ENCODE peak calls at places on chromosomes 16 and 17, in eight cellular contexts. One of them, this sample, is unnamed.

GRCh38 chr17:62051053-62051452 is 14.0 kb downstream of the MED13 start:
- DNase-seq in PC-3: peak; percentile 84
- DNase-seq in thoracic aorta: no peak
- DNase-seq in cardiac muscle cell: no peak
- DNase-seq in fibroblast of the aortic adventitia: no peak
- DNase-seq in coronary artery: no peak
- DNase-seq in hepatocyte: no peak
- DNase-seq in foreskin fibroblast: no peak
- DNase-seq in this sample: no peak

GRCh38 chr17:21355586-21355985 is 20.6 kb upstream of the KCNJ12 start:
- DNase-seq in PC-3: no peak
- DNase-seq in thoracic aorta: no peak
- DNase-seq in cardiac muscle cell: no peak
- DNase-seq in fibroblast of the aortic adventitia: no peak
- DNase-seq in coronary artery: no peak
- DNase-seq in hepatocyte: no peak
- DNase-seq in foreskin fibroblast: no peak
- DNase-seq in this sample: no peak

GRCh38 chr16:89443727-89444084 is 46.7 kb downstream of the ANKRD11 start:
- DNase-seq in PC-3: no peak
- DNase-seq in thoracic aorta: no peak
- DNase-seq in cardiac muscle cell: no peak
- DNase-seq in fibroblast of the aortic adventitia: no peak
- DNase-seq in coronary artery: no peak
- DNase-seq in hepatocyte: no peak
- DNase-seq in foreskin fibroblast: no peak
- DNase-seq in this sample: no peak

GRCh38 chr17:68036304-68037147 is 991 bp downstream of the KPNA2 start:
- DNase-seq in PC-3: no peak
- DNase-seq in thoracic aorta: no peak
- DNase-seq in cardiac muscle cell: no peak
- DNase-seq in fibroblast of the aortic adventitia: peak; percentile 55
- DNase-seq in coronary artery: no peak
- DNase-seq in hepatocyte: no peak
- DNase-seq in foreskin fibroblast: peak; percentile 48
- DNase-seq in this sample: peak; percentile 18

GRCh38 chr17:59361386-59361785 is 29.9 kb downstream of the YPEL2 start:
- DNase-seq in PC-3: peak; percentile 62
- DNase-seq in thoracic aorta: no peak
- DNase-seq in cardiac muscle cell: no peak
- DNase-seq in fibroblast of the aortic adventitia: peak; percentile 94
- DNase-seq in coronary artery: no peak
- DNase-seq in hepatocyte: no peak
- DNase-seq in foreskin fibroblast: peak; percentile 93
- DNase-seq in this sample: peak; percentile 97

GRCh38 chr17:75638893-75639292 is 5.7 kb downstream of the SMIM5 start:
- DNase-seq in PC-3: no peak
- DNase-seq in thoracic aorta: no peak
- DNase-seq in cardiac muscle cell: no peak
- DNase-seq in fibroblast of the aortic adventitia: no peak
- DNase-seq in coronary artery: no peak
- DNase-seq in hepatocyte: no peak
- DNase-seq in foreskin fibroblast: no peak
- DNase-seq in this sample: no peak

GRCh38 chr17:83084214-83084613 is 4.8 kb downstream of the METRNL start:
- DNase-seq in PC-3: no peak
- DNase-seq in thoracic aorta: no peak
- DNase-seq in cardiac muscle cell: no peak
- DNase-seq in fibroblast of the aortic adventitia: no peak
- DNase-seq in coronary artery: no peak
- DNase-seq in hepatocyte: no peak
- DNase-seq in foreskin fibroblast: no peak
- DNase-seq in this sample: no peak

GRCh38 chr16:68235882-68236803 is at the start of gene ESRP2:
- DNase-seq in PC-3: peak; percentile 88
- DNase-seq in thoracic aorta: no peak
- DNase-seq in cardiac muscle cell: peak; percentile 43
- DNase-seq in fibroblast of the aortic adventitia: no peak
- DNase-seq in coronary artery: peak; percentile 80
- DNase-seq in hepatocyte: peak; percentile 95
- DNase-seq in foreskin fibroblast: no peak
- DNase-seq in this sample: no peak

GRCh38 chr17:42775534-42776098 is 2.4 kb downstream of the VPS25 start:
- DNase-seq in PC-3: no peak
- DNase-seq in thoracic aorta: no peak
- DNase-seq in cardiac muscle cell: no peak
- DNase-seq in fibroblast of the aortic adventitia: peak; percentile 37
- DNase-seq in coronary artery: no peak
- DNase-seq in hepatocyte: no peak
- DNase-seq in foreskin fibroblast: no peak
- DNase-seq in this sample: peak; percentile 51

GRCh38 chr16:87012954-87013938 is 303.9 kb downstream of the C16orf95 start:
- DNase-seq in PC-3: no peak
- DNase-seq in thoracic aorta: no peak
- DNase-seq in cardiac muscle cell: peak; percentile 27
- DNase-seq in fibroblast of the aortic adventitia: no peak
- DNase-seq in coronary artery: no peak
- DNase-seq in hepatocyte: no peak
- DNase-seq in foreskin fibroblast: no peak
- DNase-seq in this sample: no peak

DNA sequence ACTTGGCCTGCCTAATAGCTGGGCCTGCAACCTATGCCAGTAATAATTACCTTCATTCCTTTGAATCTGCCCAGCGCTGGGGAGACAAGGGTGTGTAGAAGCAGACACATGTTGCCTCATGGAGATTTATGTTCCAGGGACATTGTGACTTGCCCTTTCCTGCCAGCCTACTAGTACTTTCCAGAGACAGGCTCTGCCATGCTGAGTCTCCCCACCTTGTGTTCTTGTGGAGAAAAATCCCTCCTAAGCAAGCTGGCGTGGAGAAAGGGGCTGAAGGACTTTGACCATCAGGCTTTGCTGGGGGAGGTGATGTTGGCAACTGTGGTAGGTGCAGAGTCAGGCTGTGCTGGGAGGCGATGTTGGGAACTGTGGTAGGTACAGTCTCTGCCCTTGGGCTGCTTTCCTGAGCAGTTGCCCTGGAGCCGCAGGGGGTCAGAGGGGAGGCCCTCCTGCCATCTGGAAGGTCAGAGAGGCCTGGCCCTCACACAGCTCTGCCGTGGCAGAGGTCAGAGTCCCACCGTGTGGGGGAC is 4.0 kb downstream of the KSR1 start:
- DNase-seq in PC-3: no peak
- DNase-seq in thoracic aorta: no peak
- DNase-seq in cardiac muscle cell: no peak
- DNase-seq in fibroblast of the aortic adventitia: no peak
- DNase-seq in coronary artery: no peak
- DNase-seq in hepatocyte: peak; percentile 30
- DNase-seq in foreskin fibroblast: no peak
- DNase-seq in this sample: no peak
- H3K4me3 ChIP-seq in PC-3: no peak overlapping the region
- H3K4me3 ChIP-seq in thoracic aorta: no peak overlapping the region
- H3K4me3 ChIP-seq in cardiac muscle cell: no peak overlapping the region
- H3K4me3 ChIP-seq in fibroblast of the aortic adventitia: no peak overlapping the region
- H3K4me3 ChIP-seq in coronary artery: no peak overlapping the region
- H3K4me3 ChIP-seq in hepatocyte: no peak overlapping the region
- H3K4me3 ChIP-seq in foreskin fibroblast: no peak overlapping the region
- H3K4me3 ChIP-seq in this sample: no peak overlapping the region

GRCh38 chr16:56195151-56195550 is 3.9 kb downstream of the GNAO1 start:
- DNase-seq in PC-3: peak; percentile 6
- DNase-seq in thoracic aorta: no peak
- DNase-seq in cardiac muscle cell: no peak
- DNase-seq in fibroblast of the aortic adventitia: no peak
- DNase-seq in coronary artery: no peak
- DNase-seq in hepatocyte: no peak
- DNase-seq in foreskin fibroblast: no peak
- DNase-seq in this sample: no peak

GRCh38 chr16:56191807-56192643 is 736 bp downstream of the GNAO1 start:
- DNase-seq in PC-3: no peak
- DNase-seq in thoracic aorta: no peak
- DNase-seq in cardiac muscle cell: no peak
- DNase-seq in fibroblast of the aortic adventitia: no peak
- DNase-seq in coronary artery: no peak
- DNase-seq in hepatocyte: peak; percentile 13
- DNase-seq in foreskin fibroblast: no peak
- DNase-seq in this sample: no peak

GRCh38 chr16:56192971-56193936 is 2.0 kb downstream of the GNAO1 start:
- DNase-seq in PC-3: no peak
- DNase-seq in thoracic aorta: no peak
- DNase-seq in cardiac muscle cell: peak; percentile 64
- DNase-seq in fibroblast of the aortic adventitia: no peak
- DNase-seq in coronary artery: no peak
- DNase-seq in hepatocyte: no peak
- DNase-seq in foreskin fibroblast: no peak
- DNase-seq in this sample: no peak

GRCh38 chr16:56192644-56192960 is 1.3 kb downstream of the GNAO1 start:
- DNase-seq in PC-3: no peak
- DNase-seq in thoracic aorta: no peak
- DNase-seq in cardiac muscle cell: no peak
- DNase-seq in fibroblast of the aortic adventitia: no peak
- DNase-seq in coronary artery: no peak
- DNase-seq in hepatocyte: no peak
- DNase-seq in foreskin fibroblast: no peak
- DNase-seq in this sample: no peak

GRCh38 chr16:56193951-56194726 is 2.9 kb downstream of the GNAO1 start:
- DNase-seq in PC-3: no peak
- DNase-seq in thoracic aorta: peak; percentile 20
- DNase-seq in cardiac muscle cell: peak; percentile 97
- DNase-seq in fibroblast of the aortic adventitia: peak; percentile 22
- DNase-seq in coronary artery: no peak
- DNase-seq in hepatocyte: peak; percentile 92
- DNase-seq in foreskin fibroblast: peak; percentile 16
- DNase-seq in this sample: peak; percentile 74
- H3K4me3 ChIP-seq in PC-3: no peak overlapping the region
- H3K4me3 ChIP-seq in thoracic aorta: peak overlapping the region; percentile 48
- H3K4me3 ChIP-seq in cardiac muscle cell: no peak overlapping the region
- H3K4me3 ChIP-seq in fibroblast of the aortic adventitia: no peak overlapping the region
- H3K4me3 ChIP-seq in coronary artery: peak overlapping the region; percentile 60
- H3K4me3 ChIP-seq in hepatocyte: no peak overlapping the region
- H3K4me3 ChIP-seq in foreskin fibroblast: no peak overlapping the region
- H3K4me3 ChIP-seq in this sample: no peak overlapping the region

GRCh38 chr16:370980-371728 is 816 bp upstream of the MRPL28 start:
- DNase-seq in PC-3: no peak
- DNase-seq in thoracic aorta: no peak
- DNase-seq in cardiac muscle cell: no peak
- DNase-seq in fibroblast of the aortic adventitia: no peak
- DNase-seq in coronary artery: no peak
- DNase-seq in hepatocyte: no peak
- DNase-seq in foreskin fibroblast: no peak
- DNase-seq in this sample: no peak
- H3K4me3 ChIP-seq in PC-3: peak overlapping the region; percentile 10
- H3K4me3 ChIP-seq in thoracic aorta: peak overlapping the region; percentile 70
- H3K4me3 ChIP-seq in cardiac muscle cell: no peak overlapping the region
- H3K4me3 ChIP-seq in fibroblast of the aortic adventitia: peak overlapping the region; percentile 6
- H3K4me3 ChIP-seq in coronary artery: peak overlapping the region; percentile 73
- H3K4me3 ChIP-seq in hepatocyte: no peak overlapping the region
- H3K4me3 ChIP-seq in foreskin fibroblast: peak overlapping the region; percentile 41
- H3K4me3 ChIP-seq in this sample: no peak overlapping the region

DNA sequence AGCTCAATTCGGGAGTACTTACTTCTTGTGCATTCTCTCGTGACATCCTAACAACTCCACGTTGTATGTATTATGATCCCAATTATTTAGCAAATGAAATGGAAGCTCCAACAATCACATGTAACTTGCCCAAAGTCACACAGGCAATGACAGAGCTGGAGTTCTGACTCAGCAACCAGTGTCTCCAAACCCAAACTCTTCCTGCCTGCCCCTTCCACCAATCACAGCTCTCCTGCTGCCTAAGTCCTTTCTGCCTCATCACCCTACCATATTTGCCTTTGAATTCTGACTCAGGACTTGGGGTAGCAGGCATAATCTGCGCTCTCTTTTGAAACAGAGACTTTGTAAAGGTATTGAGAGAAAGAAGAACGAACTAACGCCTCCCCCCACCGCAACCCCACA is 245.2 kb upstream of the MAF start:
- DNase-seq in PC-3: no peak
- DNase-seq in thoracic aorta: no peak
- DNase-seq in cardiac muscle cell: no peak
- DNase-seq in fibroblast of the aortic adventitia: no peak
- DNase-seq in coronary artery: no peak
- DNase-seq in hepatocyte: no peak
- DNase-seq in foreskin fibroblast: no peak
- DNase-seq in this sample: no peak
- H3K4me3 ChIP-seq in PC-3: no peak overlapping the region
- H3K4me3 ChIP-seq in thoracic aorta: no peak overlapping the region
- H3K4me3 ChIP-seq in cardiac muscle cell: no peak overlapping the region
- H3K4me3 ChIP-seq in fibroblast of the aortic adventitia: no peak overlapping the region
- H3K4me3 ChIP-seq in coronary artery: no peak overlapping the region
- H3K4me3 ChIP-seq in hepatocyte: no peak overlapping the region
- H3K4me3 ChIP-seq in foreskin fibroblast: no peak overlapping the region
- H3K4me3 ChIP-seq in this sample: no peak overlapping the region

GRCh38 chr17:1976683-1977064 is 48.5 kb downstream of the RTN4RL1 start:
- DNase-seq in PC-3: no peak
- DNase-seq in thoracic aorta: no peak
- DNase-seq in cardiac muscle cell: no peak
- DNase-seq in fibroblast of the aortic adventitia: no peak
- DNase-seq in coronary artery: no peak
- DNase-seq in hepatocyte: no peak
- DNase-seq in foreskin fibroblast: no peak
- DNase-seq in this sample: no peak
- H3K4me3 ChIP-seq in PC-3: no peak overlapping the region
- H3K4me3 ChIP-seq in thoracic aorta: no peak overlapping the region
- H3K4me3 ChIP-seq in cardiac muscle cell: no peak overlapping the region
- H3K4me3 ChIP-seq in fibroblast of the aortic adventitia: no peak overlapping the region
- H3K4me3 ChIP-seq in coronary artery: no peak overlapping the region
- H3K4me3 ChIP-seq in hepatocyte: no peak overlapping the region
- H3K4me3 ChIP-seq in foreskin fibroblast: no peak overlapping the region
- H3K4me3 ChIP-seq in this sample: no peak overlapping the region

DNA sequence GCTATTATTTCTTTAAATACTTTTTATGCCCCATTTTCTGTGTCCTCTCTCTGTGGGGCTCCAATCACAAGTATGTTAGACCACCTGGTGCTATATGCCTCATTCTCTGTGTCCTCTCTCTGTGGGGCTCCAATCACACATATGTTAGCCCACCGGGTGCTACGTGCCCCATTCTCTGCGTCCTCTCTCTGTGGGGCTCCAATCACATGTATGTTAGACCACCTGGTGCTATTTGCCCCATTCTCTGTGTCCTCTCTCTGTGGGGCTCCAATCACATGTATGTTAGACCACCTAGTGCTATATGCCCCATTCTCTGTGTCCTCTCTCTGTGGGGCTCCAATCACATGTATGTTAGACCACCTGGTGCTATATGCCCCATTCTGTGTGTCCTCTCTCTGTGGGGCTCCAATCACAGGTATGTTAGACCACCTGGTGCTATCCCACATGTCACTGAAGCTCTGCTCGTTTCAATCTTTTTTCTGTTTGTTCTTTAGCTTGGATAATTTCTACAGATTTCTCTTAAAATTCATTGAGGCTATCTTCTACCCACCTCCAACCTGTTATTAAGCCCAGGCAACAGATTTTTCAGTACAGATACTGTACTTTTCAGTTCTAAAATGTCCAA is 28.2 kb downstream of the LMF1 start:
- DNase-seq in PC-3: no peak
- DNase-seq in thoracic aorta: no peak
- DNase-seq in cardiac muscle cell: no peak
- DNase-seq in fibroblast of the aortic adventitia: no peak
- DNase-seq in coronary artery: no peak
- DNase-seq in hepatocyte: no peak
- DNase-seq in foreskin fibroblast: no peak
- DNase-seq in this sample: no peak
- H3K4me3 ChIP-seq in PC-3: no peak overlapping the region
- H3K4me3 ChIP-seq in thoracic aorta: no peak overlapping the region
- H3K4me3 ChIP-seq in cardiac muscle cell: no peak overlapping the region
- H3K4me3 ChIP-seq in fibroblast of the aortic adventitia: no peak overlapping the region
- H3K4me3 ChIP-seq in coronary artery: no peak overlapping the region
- H3K4me3 ChIP-seq in hepatocyte: no peak overlapping the region
- H3K4me3 ChIP-seq in foreskin fibroblast: no peak overlapping the region
- H3K4me3 ChIP-seq in this sample: no peak overlapping the region

This sample was measured in choroid plexus epithelial cell.